ENCODE peak calls at places on chromosomes 7 and 10, in four cellular contexts. One of them, this sample, is unnamed. For H3K27me3, the result is how much of the 10 kb centered on the place peaks cover.

GRCh38 chr7:38978474-38978873 is 765 bp downstream of the POU6F2 start:
- DNase-seq in transverse colon: no peak
- DNase-seq in endothelial cell of umbilical vein: no peak
- DNase-seq in cardiac muscle cell: no peak
- DNase-seq in this sample: no peak

GRCh38 chr7:101923276-101923985 is 106.0 kb downstream of the CUX1 start:
- DNase-seq in endothelial cell of umbilical vein: no peak
- DNase-seq in transverse colon: no peak
- DNase-seq in cardiac muscle cell: no peak
- DNase-seq in this sample: no peak

GRCh38 chr10:28678687-28679457 is 1.6 kb downstream of the BAMBI start:
- DNase-seq in endothelial cell of umbilical vein: peak
- DNase-seq in transverse colon: no peak
- DNase-seq in cardiac muscle cell: peak
- DNase-seq in this sample: no peak

GRCh38 chr7:135326636-135327280 is 93.1 kb downstream of the STRA8 start:
- DNase-seq in transverse colon: no peak
- DNase-seq in endothelial cell of umbilical vein: peak
- DNase-seq in cardiac muscle cell: no peak
- DNase-seq in this sample: no peak

GRCh38 chr10:132353456-132354355 is 21.7 kb downstream of the LRRC27 start:
- DNase-seq in transverse colon: no peak
- DNase-seq in endothelial cell of umbilical vein: no peak
- DNase-seq in cardiac muscle cell: no peak
- DNase-seq in this sample: no peak

GRCh38 chr7:73774923-73775322 is 4.9 kb upstream of the CLDN3 start:
- DNase-seq in cardiac muscle cell: no peak
- DNase-seq in transverse colon: no peak
- DNase-seq in endothelial cell of umbilical vein: no peak
- DNase-seq in this sample: no peak

GRCh38 chr10:5651086-5651764 is 15.2 kb downstream of the ASB13 start:
- DNase-seq in transverse colon: no peak
- DNase-seq in cardiac muscle cell: no peak
- DNase-seq in endothelial cell of umbilical vein: no peak
- DNase-seq in this sample: no peak

GRCh38 chr7:7178906-7179305 is 3.4 kb upstream of the C1GALT1 start:
- DNase-seq in transverse colon: no peak
- DNase-seq in cardiac muscle cell: no peak
- DNase-seq in endothelial cell of umbilical vein: no peak
- DNase-seq in this sample: no peak

GRCh38 chr10:90087197-90088007 is 386.0 kb downstream of the KIF20B start:
- DNase-seq in transverse colon: no peak
- DNase-seq in endothelial cell of umbilical vein: no peak
- DNase-seq in cardiac muscle cell: no peak
- DNase-seq in this sample: no peak

GRCh38 chr10:47033081-47033480 is 121.9 kb downstream of the PTPN20 start:
- DNase-seq in endothelial cell of umbilical vein: no peak
- DNase-seq in transverse colon: no peak
- DNase-seq in cardiac muscle cell: no peak
- DNase-seq in this sample: peak

GRCh38 chr7:36794689-36795088 is 70.4 kb upstream of the AOAH start:
- DNase-seq in transverse colon: no peak
- DNase-seq in endothelial cell of umbilical vein: no peak
- DNase-seq in cardiac muscle cell: no peak
- DNase-seq in this sample: no peak

GRCh38 chr7:5701085-5701914 is 80.2 kb downstream of the RNF216 start:
- DNase-seq in endothelial cell of umbilical vein: peak
- DNase-seq in cardiac muscle cell: no peak
- DNase-seq in transverse colon: no peak
- DNase-seq in this sample: no peak

GRCh38 chr7:105690286-105690915 is 109.1 kb upstream of the EFCAB10 start:
- DNase-seq in transverse colon: no peak
- DNase-seq in endothelial cell of umbilical vein: no peak
- DNase-seq in cardiac muscle cell: no peak
- DNase-seq in this sample: no peak

GRCh38 chr10:988667-989545 is 672 bp downstream of the GTPBP4 start:
- DNase-seq in endothelial cell of umbilical vein: peak
- DNase-seq in transverse colon: no peak
- DNase-seq in cardiac muscle cell: no peak
- DNase-seq in this sample: no peak

GRCh38 chr7:2123360-2123759 is 109.4 kb downstream of the MAD1L1 start:
- DNase-seq in cardiac muscle cell: no peak
- DNase-seq in transverse colon: peak
- DNase-seq in endothelial cell of umbilical vein: no peak
- DNase-seq in this sample: no peak

GRCh38 chr10:116800356-116800929 is 48.9 kb upstream of the ENO4 start:
- DNase-seq in transverse colon: no peak
- DNase-seq in endothelial cell of umbilical vein: no peak
- DNase-seq in cardiac muscle cell: no peak
- DNase-seq in this sample: no peak

GRCh38 chr7:136709876-136710275 is 158.6 kb upstream of the CHRM2 start:
- DNase-seq in cardiac muscle cell: peak
- DNase-seq in transverse colon: no peak
- DNase-seq in endothelial cell of umbilical vein: no peak
- DNase-seq in this sample: no peak

GRCh38 chr7:6608794-6609193 is 6.6 kb upstream of the ZNF853 start:
- DNase-seq in endothelial cell of umbilical vein: no peak
- DNase-seq in cardiac muscle cell: no peak
- DNase-seq in transverse colon: no peak
- DNase-seq in this sample: no peak

GRCh38 chr10:62332406-62332805 is 41.8 kb upstream of the ZNF365 start:
- DNase-seq in cardiac muscle cell: no peak
- DNase-seq in endothelial cell of umbilical vein: no peak
- DNase-seq in transverse colon: no peak
- DNase-seq in this sample: no peak

GRCh38 chr10:91864744-91865143 is 44.5 kb downstream of the FGFBP3 start:
- DNase-seq in cardiac muscle cell: no peak
- DNase-seq in transverse colon: no peak
- DNase-seq in endothelial cell of umbilical vein: no peak
- DNase-seq in this sample: no peak

DNA sequence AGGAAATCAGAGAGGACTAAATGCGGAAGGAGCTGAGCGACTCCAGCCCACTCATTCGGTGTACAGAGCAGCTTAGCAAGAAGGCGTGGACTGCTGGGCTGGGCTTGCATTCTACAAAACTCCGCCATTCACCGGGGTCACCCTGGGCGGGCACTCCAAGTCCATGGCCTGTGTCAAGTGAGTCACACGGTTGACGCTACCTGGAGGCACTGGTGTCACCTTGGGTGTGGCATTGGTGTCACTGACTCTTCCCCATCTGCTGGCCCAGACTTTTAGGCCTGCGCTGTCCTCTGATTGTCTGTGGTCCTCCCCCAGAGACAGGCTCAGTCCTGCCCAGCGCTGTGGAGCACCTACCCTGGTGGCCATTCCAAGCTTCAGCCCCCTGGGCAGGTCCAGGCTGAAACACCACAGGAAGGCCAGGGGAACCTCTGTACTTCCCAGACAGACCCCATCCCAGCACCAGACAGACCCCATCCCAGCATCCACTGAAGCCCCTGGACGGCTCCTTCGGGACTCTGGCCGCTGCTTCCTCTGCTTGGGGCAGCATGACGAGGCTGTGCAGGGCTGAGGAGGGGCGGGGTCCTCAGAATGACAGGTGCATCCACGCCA is 30.6 kb upstream of the CNPY1 start:
- DNase-seq in cardiac muscle cell: no peak
- DNase-seq in endothelial cell of umbilical vein: no peak
- DNase-seq in transverse colon: peak
- DNase-seq in this sample: no peak
- H3K27me3 ChIP-seq in cardiac muscle cell: under half
- H3K27me3 ChIP-seq in endothelial cell of umbilical vein: under half
- H3K27me3 ChIP-seq in transverse colon: under half
- H3K27me3 ChIP-seq in this sample: under half

DNA sequence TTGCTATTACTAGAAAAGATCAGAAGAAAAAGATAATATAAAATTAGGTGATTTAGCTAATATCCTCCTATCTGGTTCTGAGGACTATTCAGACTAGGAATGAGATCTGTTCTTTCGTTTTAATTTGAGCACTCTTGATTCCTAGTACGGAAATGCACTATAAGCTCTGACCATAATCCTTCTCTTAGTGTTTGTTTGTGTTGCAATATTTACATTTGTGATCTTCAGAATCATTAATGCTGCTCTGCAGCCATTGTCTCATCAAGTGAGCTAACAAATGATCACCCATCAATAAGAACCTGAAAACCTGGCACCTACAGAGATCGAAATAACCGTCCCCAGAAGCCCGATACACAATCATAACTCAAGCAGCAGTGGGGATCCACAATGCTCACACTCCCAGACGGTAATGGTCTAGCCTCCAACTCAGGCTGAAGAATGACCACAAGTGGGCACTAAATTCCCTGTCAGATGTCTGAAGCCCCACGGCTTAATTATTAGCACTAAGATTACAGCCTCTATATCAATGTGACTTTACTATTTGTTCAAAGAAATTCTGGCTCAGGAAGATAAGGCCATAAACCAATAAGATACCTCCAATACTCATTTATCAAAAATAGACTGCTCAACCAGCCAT is 156.0 kb upstream of the NFE2L3 start:
- DNase-seq in transverse colon: no peak
- DNase-seq in cardiac muscle cell: no peak
- DNase-seq in endothelial cell of umbilical vein: no peak
- DNase-seq in this sample: no peak
- H3K27me3 ChIP-seq in transverse colon: under half
- H3K27me3 ChIP-seq in cardiac muscle cell: under half
- H3K27me3 ChIP-seq in endothelial cell of umbilical vein: under half
- H3K27me3 ChIP-seq in this sample: under half

GRCh38 chr7:157020514-157021070 is 10.1 kb upstream of the MNX1 start:
- DNase-seq in transverse colon: no peak
- DNase-seq in cardiac muscle cell: no peak
- DNase-seq in endothelial cell of umbilical vein: no peak
- DNase-seq in this sample: no peak
- H3K27me3 ChIP-seq in transverse colon: half or more
- H3K27me3 ChIP-seq in cardiac muscle cell: half or more
- H3K27me3 ChIP-seq in endothelial cell of umbilical vein: half or more
- H3K27me3 ChIP-seq in this sample: half or more

GRCh38 chr7:115221484-115221883 is 299.6 kb downstream of the MDFIC start:
- DNase-seq in transverse colon: no peak
- DNase-seq in cardiac muscle cell: no peak
- DNase-seq in endothelial cell of umbilical vein: no peak
- DNase-seq in this sample: no peak
- H3K27me3 ChIP-seq in transverse colon: under half
- H3K27me3 ChIP-seq in cardiac muscle cell: under half
- H3K27me3 ChIP-seq in endothelial cell of umbilical vein: under half
- H3K27me3 ChIP-seq in this sample: under half

GRCh38 chr10:48737866-48738265 is 53.2 kb downstream of the WDFY4 start:
- DNase-seq in cardiac muscle cell: no peak
- DNase-seq in endothelial cell of umbilical vein: no peak
- DNase-seq in transverse colon: no peak
- DNase-seq in this sample: no peak

GRCh38 chr10:48742891-48743845 is 58.5 kb downstream of the WDFY4 start:
- DNase-seq in transverse colon: no peak
- DNase-seq in endothelial cell of umbilical vein: no peak
- DNase-seq in cardiac muscle cell: no peak
- DNase-seq in this sample: no peak

GRCh38 chr10:48735836-48736390 is 51.2 kb downstream of the WDFY4 start:
- DNase-seq in cardiac muscle cell: no peak
- DNase-seq in endothelial cell of umbilical vein: no peak
- DNase-seq in transverse colon: no peak
- DNase-seq in this sample: no peak

GRCh38 chr10:48739141-48739540 is 54.5 kb downstream of the WDFY4 start:
- DNase-seq in transverse colon: no peak
- DNase-seq in endothelial cell of umbilical vein: no peak
- DNase-seq in cardiac muscle cell: no peak
- DNase-seq in this sample: no peak

GRCh38 chr10:48740023-48740707 is 55.5 kb downstream of the WDFY4 start:
- DNase-seq in cardiac muscle cell: no peak
- DNase-seq in transverse colon: no peak
- DNase-seq in endothelial cell of umbilical vein: no peak
- DNase-seq in this sample: no peak
- H3K27me3 ChIP-seq in cardiac muscle cell: under half
- H3K27me3 ChIP-seq in transverse colon: under half
- H3K27me3 ChIP-seq in endothelial cell of umbilical vein: under half
- H3K27me3 ChIP-seq in this sample: under half